ENCODE peak calls at places on chromosomes 4 and X, in four cellular contexts. N is hypothalamus; W is anterior cingulate cortex; A is activated T-helper 1 cell treated with anti-CD3 and anti-CD28 coated beads, Interleukin-2, amount 50 U/mL, for 16 hours. H is an unnamed sample.

GRCh38 chr4:37197899-37198298 is 46.6 kb upstream of the NWD2 start:
- DNase-seq in W (no peak), A (no peak), N (no peak), H (no peak)

GRCh38 chr4:54741161-54741560 is 83.4 kb downstream of the KIT start:
- DNase-seq in A (no peak), W (no peak), N (no peak), H (no peak)

GRCh38 chr4:56626963-56627362 is 54.1 kb downstream of the HOPX start:
- DNase-seq in N (no peak), A (no peak), W (no peak), H (no peak)

GRCh38 chrX:866441-866990 is 235.9 kb downstream of the SHOX start:
- DNase-seq in A (no peak), W (no peak), N (no peak), H (no peak)

GRCh38 chr4:11628093-11628725 is 199.5 kb upstream of the HS3ST1 start:
- DNase-seq in W (no peak), A (no peak), N (no peak), H (no peak)

GRCh38 chr4:107931775-107932321 is 499 bp downstream of the CYP2U1 start:
- DNase-seq in W (peak; percentile 55), N (peak; percentile 52), A (peak; percentile 8), H (peak; percentile 43)

GRCh38 chr4:168879178-168879577 is 130.9 kb downstream of the CBR4 start:
- DNase-seq in A (no peak), N (no peak), W (no peak), H (no peak)

GRCh38 chr4:85842540-85842939 is 367.6 kb downstream of the ARHGAP24 start:
- DNase-seq in N (peak; percentile 43), A (no peak), W (peak; percentile 37), H (peak; percentile 21)

GRCh38 chr4:25861422-25861926 is 1.3 kb downstream of the SEL1L3 start:
- DNase-seq in N (no peak), A (no peak), W (no peak), H (no peak)

GRCh38 chr4:180635276-180635675 is 1607.9 kb upstream of the TENM3 start:
- DNase-seq in N (no peak), A (no peak), W (no peak), H (no peak)

GRCh38 chr4:169059294-169060201 is 49.5 kb upstream of the CBR4 start:
- DNase-seq in W (peak; percentile 17), N (no peak), A (no peak), H (no peak)

GRCh38 chr4:96035727-96036126 is 195.8 kb downstream of the PDHA2 start:
- DNase-seq in N (no peak), W (no peak), A (no peak), H (no peak)

GRCh38 chr4:119300388-119301131 is 21.4 kb downstream of the FABP2 start:
- DNase-seq in N (no peak), A (peak; percentile 80), W (no peak), H (no peak)

GRCh38 chrX:72716766-72717165 is 2.7 kb upstream of the PHKA1 start:
- DNase-seq in N (no peak), W (no peak), A (no peak), H (no peak)

H was measured in C1 segment of cervical spinal cord.